ENCODE peak calls at places on chromosomes 5 and 9, in ten cellular contexts. J is uterus; E is RWPE1; U is anterior cingulate cortex; W is activated CD4-positive, alpha-beta T cell treated with anti-CD3 and anti-CD28 coated beads, Interleukin-2, amount 50 U/mL, for 1 hour; X is non-pigmented ciliary epithelial cell; D is NCI-H460; H is pancreas; O is neuronal stem cell; I is ovary. V is an unnamed sample.

GRCh38 chr9:97845130-97845529 is 7.9 kb upstream of the FOXE1 start:
- DNase-seq in I (no peak), X (peak), E (no peak), J (no peak), D (peak), O (no peak), W (no peak), H (no peak), U (no peak), V (no peak)

GRCh38 chr5:50967388-50968039 is 301.1 kb downstream of the PARP8 start:
- DNase-seq in D (no peak), U (no peak), W (no peak), O (peak), E (no peak), I (no peak), J (no peak), H (no peak), X (no peak), V (no peak)

GRCh38 chr9:116767219-116767618 is 80.1 kb downstream of the TRIM32 start:
- DNase-seq in D (no peak), W (no peak), X (no peak), E (no peak), I (no peak), J (no peak), O (peak), H (no peak), U (no peak), V (no peak)

GRCh38 chr5:139949710-139950109 is 93.4 kb downstream of the NRG2 start:
- DNase-seq in D (no peak), H (no peak), X (no peak), U (no peak), J (no peak), O (no peak), I (no peak), E (no peak), W (no peak), V (no peak)

GRCh38 chr5:103315455-103315854 is 56.9 kb downstream of the MACIR start:
- DNase-seq in U (no peak), X (no peak), W (no peak), J (no peak), O (no peak), H (no peak), D (no peak), E (no peak), I (no peak), V (no peak)

GRCh38 chr5:112933651-112934365 is 11.8 kb upstream of the REEP5 start:
- DNase-seq in X (no peak), H (no peak), J (no peak), O (no peak), I (no peak), D (no peak), W (no peak), U (no peak), E (no peak), V (no peak)

GRCh38 chr9:98644011-98644410 is 64.7 kb downstream of the GABBR2 start:
- DNase-seq in I (no peak), W (no peak), J (no peak), U (no peak), D (no peak), E (no peak), H (no peak), O (no peak), X (no peak), V (no peak)

GRCh38 chr9:88973281-88974045 is 17.8 kb upstream of the S1PR3 start:
- DNase-seq in H (no peak), X (no peak), O (no peak), I (no peak), W (no peak), J (no peak), D (no peak), U (no peak), E (no peak), V (no peak)

GRCh38 chr5:159184858-159185381 is 24.4 kb downstream of the RNF145 start:
- DNase-seq in J (no peak), W (no peak), D (no peak), O (no peak), I (no peak), U (no peak), H (no peak), X (peak), E (no peak), V (no peak)